ENCODE peak calls at places on chromosomes 3 and 15, in seven cellular contexts. X, Z, O, N, R, F and K are unnamed samples.

GRCh38 chr15:85030301-85031049 is 48.8 kb downstream of the PDE8A start:
- DNase-seq in X (no peak), Z (no peak), O (no peak), N (no peak), R (no peak), F (no peak), K (no peak)

GRCh38 chr15:43412096-43412495 is 41.2 kb downstream of the TUBGCP4 start:
- DNase-seq in X (no peak), Z (no peak), O (no peak), N (no peak), R (no peak), F (no peak), K (no peak)

GRCh38 chr15:65196637-65197336 is 11.6 kb upstream of the CLPX start:
- DNase-seq in X (no peak), Z (no peak), O (no peak), N (peak), R (no peak), F (no peak), K (no peak)

GRCh38 chr3:171374661-171375285 is 85.4 kb downstream of the TNIK start:
- DNase-seq in X (no peak), Z (peak), O (no peak), N (no peak), R (no peak), F (no peak), K (peak)

GRCh38 chr3:52054689-52055511 is 1.5 kb downstream of the DUSP7 start:
- DNase-seq in X (no peak), Z (no peak), O (no peak), N (peak), R (peak), F (no peak), K (peak)

GRCh38 chr3:144142151-144142855 is 170.7 kb downstream of the DIPK2A start:
- DNase-seq in X (no peak), Z (no peak), O (no peak), N (no peak), R (no peak), F (no peak), K (no peak)

GRCh38 chr3:128052831-128053419 is 688 bp downstream of the SEC61A1 start:
- DNase-seq in X (no peak), Z (no peak), O (no peak), N (no peak), R (no peak), F (peak), K (no peak)

GRCh38 chr3:110243081-110243480 is 828.5 kb upstream of the NECTIN3 start:
- DNase-seq in X (no peak), Z (no peak), O (no peak), N (no peak), R (no peak), F (no peak), K (no peak)

GRCh38 chr3:108076564-108076963 is 14.3 kb downstream of the CD47 start:
- DNase-seq in X (no peak), Z (no peak), O (no peak), N (no peak), R (no peak), F (no peak), K (no peak)

GRCh38 chr3:2535206-2535605 is 436.5 kb downstream of the CNTN4 start:
- DNase-seq in X (no peak), Z (no peak), O (no peak), N (no peak), R (no peak), F (no peak), K (no peak)
- TF ChIP-seq MAX in X (no peak), Z (no peak), O (no peak), N (no peak), R (no peak), F (no peak), K (no peak)

DNA sequence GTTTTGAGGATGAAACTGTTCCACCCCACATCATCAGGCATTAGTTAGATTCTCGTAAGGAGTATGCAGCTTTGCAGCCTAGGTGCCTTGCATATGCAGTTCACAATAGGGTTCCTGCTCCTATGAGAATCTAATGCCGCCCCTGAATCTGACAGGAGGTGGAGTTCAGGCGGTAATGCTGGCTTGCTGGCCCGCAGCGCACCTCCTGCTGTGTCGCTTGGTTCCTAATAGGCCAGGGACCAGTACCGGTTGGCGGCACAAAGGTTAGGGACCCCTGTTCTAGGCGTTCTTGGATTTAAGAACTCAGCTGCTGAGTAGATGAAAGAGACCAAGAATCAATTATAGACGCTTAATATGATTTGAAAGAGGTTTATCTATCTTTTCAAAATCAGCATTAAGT is 595.4 kb downstream of the CADM2 start:
- DNase-seq in X (no peak), Z (no peak), O (no peak), N (peak), R (no peak), F (no peak), K (no peak)
- TF ChIP-seq MAX in X (no peak), Z (no peak), O (no peak), N (no peak), R (no peak), F (no peak), K (no peak)

DNA sequence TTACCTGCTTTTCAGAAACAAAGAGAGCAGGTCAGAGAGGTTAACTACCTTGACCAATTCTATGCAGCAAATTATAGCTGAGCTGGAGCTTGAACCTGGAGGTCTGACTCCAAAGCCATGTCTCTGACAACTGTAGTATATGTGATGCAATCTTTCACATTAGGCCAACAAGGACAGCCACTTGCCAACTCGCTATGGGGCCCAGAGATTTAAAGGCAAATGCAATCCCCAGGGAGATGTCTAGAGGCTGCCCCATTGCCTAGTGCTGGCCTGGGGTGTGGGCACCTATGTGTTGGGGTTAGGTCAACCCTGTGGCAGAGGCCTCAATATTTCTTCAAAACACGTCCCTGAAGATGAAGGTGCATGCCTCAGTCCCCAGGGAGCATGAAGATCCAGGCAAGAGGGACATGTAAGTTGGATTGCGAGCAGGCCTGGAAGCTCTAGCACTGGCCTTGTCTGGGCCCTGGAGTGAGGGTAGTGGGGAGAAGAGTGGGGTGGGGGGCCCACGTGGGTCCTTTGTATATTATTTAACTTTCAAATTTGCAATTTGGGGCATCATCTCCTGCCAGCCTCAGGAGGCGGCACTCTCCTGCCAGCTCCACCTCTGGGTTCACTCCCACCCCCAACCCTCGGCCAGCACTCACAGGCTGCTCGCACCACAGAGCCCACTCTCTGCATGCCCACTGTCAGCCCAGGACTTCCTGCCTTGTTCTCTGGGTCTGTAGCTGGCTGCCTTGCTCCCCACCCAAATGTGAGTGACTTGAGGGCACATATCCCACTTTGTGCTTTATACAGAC is 64.3 kb downstream of the SLC12A8 start:
- DNase-seq in X (no peak), Z (no peak), O (no peak), N (no peak), R (no peak), F (no peak), K (peak)
- TF ChIP-seq MAX in X (no peak), Z (no peak), O (no peak), N (no peak), R (no peak), F (no peak), K (no peak)

GRCh38 chr15:40108061-40108854 is 421 bp downstream of the BMF start:
- DNase-seq in X (no peak), Z (no peak), O (peak), N (no peak), R (peak), F (no peak), K (no peak)

GRCh38 chr15:40104296-40104864 is 4.3 kb downstream of the BMF start:
- DNase-seq in X (no peak), Z (no peak), O (no peak), N (no peak), R (no peak), F (no peak), K (no peak)

GRCh38 chr15:40104865-40105516 is 3.7 kb downstream of the BMF start:
- DNase-seq in X (no peak), Z (peak), O (peak), N (peak), R (peak), F (peak), K (peak)

GRCh38 chr15:40105517-40106202 is 3.0 kb downstream of the BMF start:
- DNase-seq in X (no peak), Z (no peak), O (no peak), N (no peak), R (no peak), F (no peak), K (no peak)

GRCh38 chr15:40106203-40107161 is 2.2 kb downstream of the BMF start:
- DNase-seq in X (no peak), Z (peak), O (peak), N (peak), R (no peak), F (peak), K (peak)
- TF ChIP-seq MAX in X (peak), Z (no peak), O (no peak), N (no peak), R (no peak), F (peak), K (peak)

GRCh38 chr15:77633913-77634265 is 1.2 kb upstream of the LINGO1 start:
- DNase-seq in X (peak), Z (no peak), O (no peak), N (peak), R (no peak), F (no peak), K (no peak)

GRCh38 chr15:77631790-77632551 is 741 bp downstream of the LINGO1 start:
- DNase-seq in X (no peak), Z (peak), O (peak), N (peak), R (no peak), F (no peak), K (no peak)

GRCh38 chr15:77632760-77633133 is at the start of gene LINGO1:
- DNase-seq in X (no peak), Z (peak), O (peak), N (peak), R (no peak), F (no peak), K (peak)

GRCh38 chr15:77634266-77634962 is 1.7 kb upstream of the LINGO1 start:
- DNase-seq in X (no peak), Z (peak), O (peak), N (peak), R (peak), F (peak), K (peak)

GRCh38 chr15:77633134-77633912 is 611 bp upstream of the LINGO1 start:
- DNase-seq in X (peak), Z (peak), O (peak), N (peak), R (peak), F (peak), K (peak)
- TF ChIP-seq MAX in X (peak), Z (peak), O (peak), N (peak), R (no peak), F (peak), K (no peak)

GRCh38 chr15:75620776-75621536 is 4.6 kb downstream of the SNUPN start:
- DNase-seq in X (no peak), Z (no peak), O (no peak), N (no peak), R (no peak), F (no peak), K (peak)
- TF ChIP-seq MAX in X (no peak), Z (no peak), O (no peak), N (no peak), R (peak), F (no peak), K (no peak)